ENCODE peak calls at places on chromosome 18, in four cellular contexts. One of them, this sample, is unnamed.

GRCh38 chr18:75984853-75985252 is 510.2 kb downstream of the ZNF516 start:
- DNase-seq in H7: no peak
- DNase-seq in activated T-cell treated with anti-CD3 and anti-CD28 coated beads, Interleukin-2, amount 50 U/mL, for 24 hours: no peak
- DNase-seq in naive B cell: no peak
- DNase-seq in this sample: no peak

GRCh38 chr18:9736942-9737813 is 29.1 kb downstream of the RAB31 start:
- DNase-seq in H7: no peak
- DNase-seq in activated T-cell treated with anti-CD3 and anti-CD28 coated beads, Interleukin-2, amount 50 U/mL, for 24 hours: no peak
- DNase-seq in naive B cell: no peak
- DNase-seq in this sample: no peak

GRCh38 chr18:63454497-63454896 is 22.3 kb upstream of the SERPINB5 start:
- DNase-seq in H7: no peak
- DNase-seq in activated T-cell treated with anti-CD3 and anti-CD28 coated beads, Interleukin-2, amount 50 U/mL, for 24 hours: no peak
- DNase-seq in naive B cell: no peak
- DNase-seq in this sample: no peak

GRCh38 chr18:22428672-22429071 is 11.0 kb upstream of the CTAGE1 start:
- DNase-seq in H7: no peak
- DNase-seq in activated T-cell treated with anti-CD3 and anti-CD28 coated beads, Interleukin-2, amount 50 U/mL, for 24 hours: no peak
- DNase-seq in naive B cell: no peak
- DNase-seq in this sample: no peak

GRCh38 chr18:50143891-50144290 is 51.1 kb downstream of the MYO5B start:
- DNase-seq in H7: no peak
- DNase-seq in activated T-cell treated with anti-CD3 and anti-CD28 coated beads, Interleukin-2, amount 50 U/mL, for 24 hours: no peak
- DNase-seq in naive B cell: no peak
- DNase-seq in this sample: no peak

GRCh38 chr18:75530548-75531211 is 103.2 kb upstream of the SMIM21 start:
- DNase-seq in H7: no peak
- DNase-seq in activated T-cell treated with anti-CD3 and anti-CD28 coated beads, Interleukin-2, amount 50 U/mL, for 24 hours: no peak
- DNase-seq in naive B cell: no peak
- DNase-seq in this sample: no peak

GRCh38 chr18:74114206-74114605 is 33.4 kb downstream of the FBXO15 start:
- DNase-seq in H7: no peak
- DNase-seq in activated T-cell treated with anti-CD3 and anti-CD28 coated beads, Interleukin-2, amount 50 U/mL, for 24 hours: no peak
- DNase-seq in naive B cell: no peak
- DNase-seq in this sample: no peak

GRCh38 chr18:10140928-10141327 is 227.1 kb downstream of the VAPA start:
- DNase-seq in H7: no peak
- DNase-seq in activated T-cell treated with anti-CD3 and anti-CD28 coated beads, Interleukin-2, amount 50 U/mL, for 24 hours: no peak
- DNase-seq in naive B cell: no peak
- DNase-seq in this sample: no peak

GRCh38 chr18:23249348-23249747 is 114.1 kb downstream of the CABLES1 start:
- DNase-seq in H7: no peak
- DNase-seq in activated T-cell treated with anti-CD3 and anti-CD28 coated beads, Interleukin-2, amount 50 U/mL, for 24 hours: no peak
- DNase-seq in naive B cell: no peak
- DNase-seq in this sample: no peak

GRCh38 chr18:66792466-66792865 is 188.6 kb upstream of the CDH19 start:
- DNase-seq in H7: no peak
- DNase-seq in activated T-cell treated with anti-CD3 and anti-CD28 coated beads, Interleukin-2, amount 50 U/mL, for 24 hours: no peak
- DNase-seq in naive B cell: no peak
- DNase-seq in this sample: no peak

GRCh38 chr18:48739266-48740067 is 200.6 kb downstream of the CTIF start:
- DNase-seq in H7: no peak
- DNase-seq in activated T-cell treated with anti-CD3 and anti-CD28 coated beads, Interleukin-2, amount 50 U/mL, for 24 hours: no peak
- DNase-seq in naive B cell: no peak
- DNase-seq in this sample: no peak

GRCh38 chr18:6729247-6730091 is at the start of gene ARHGAP28:
- DNase-seq in H7: peak
- DNase-seq in activated T-cell treated with anti-CD3 and anti-CD28 coated beads, Interleukin-2, amount 50 U/mL, for 24 hours: no peak
- DNase-seq in naive B cell: no peak
- DNase-seq in this sample: peak

GRCh38 chr18:56869189-56869777 is 218.1 kb downstream of the WDR7 start:
- DNase-seq in H7: no peak
- DNase-seq in activated T-cell treated with anti-CD3 and anti-CD28 coated beads, Interleukin-2, amount 50 U/mL, for 24 hours: no peak
- DNase-seq in naive B cell: peak
- DNase-seq in this sample: no peak

GRCh38 chr18:31740180-31740579 is 20.5 kb downstream of the SLC25A52 start:
- DNase-seq in H7: no peak
- DNase-seq in activated T-cell treated with anti-CD3 and anti-CD28 coated beads, Interleukin-2, amount 50 U/mL, for 24 hours: no peak
- DNase-seq in naive B cell: no peak
- DNase-seq in this sample: peak

GRCh38 chr18:55253814-55254213 is 294.6 kb upstream of the CCDC68 start:
- DNase-seq in H7: no peak
- DNase-seq in activated T-cell treated with anti-CD3 and anti-CD28 coated beads, Interleukin-2, amount 50 U/mL, for 24 hours: no peak
- DNase-seq in naive B cell: no peak
- DNase-seq in this sample: no peak

GRCh38 chr18:61951396-61951795 is 58.6 kb upstream of the RNF152 start:
- DNase-seq in H7: no peak
- DNase-seq in activated T-cell treated with anti-CD3 and anti-CD28 coated beads, Interleukin-2, amount 50 U/mL, for 24 hours: no peak
- DNase-seq in naive B cell: no peak
- DNase-seq in this sample: no peak

GRCh38 chr18:13265901-13266207 is 47.3 kb downstream of the LDLRAD4 start:
- DNase-seq in H7: no peak
- DNase-seq in activated T-cell treated with anti-CD3 and anti-CD28 coated beads, Interleukin-2, amount 50 U/mL, for 24 hours: no peak
- DNase-seq in naive B cell: no peak
- DNase-seq in this sample: no peak

GRCh38 chr18:23964282-23965238 is 50.0 kb upstream of the TTC39C start:
- DNase-seq in H7: no peak
- DNase-seq in activated T-cell treated with anti-CD3 and anti-CD28 coated beads, Interleukin-2, amount 50 U/mL, for 24 hours: peak
- DNase-seq in naive B cell: no peak
- DNase-seq in this sample: no peak

GRCh38 chr18:10381516-10381915 is 72.9 kb upstream of the APCDD1 start:
- DNase-seq in H7: no peak
- DNase-seq in activated T-cell treated with anti-CD3 and anti-CD28 coated beads, Interleukin-2, amount 50 U/mL, for 24 hours: no peak
- DNase-seq in naive B cell: no peak
- DNase-seq in this sample: no peak

GRCh38 chr18:79400091-79400590 is 4.4 kb downstream of the NFATC1 start:
- DNase-seq in H7: peak
- DNase-seq in activated T-cell treated with anti-CD3 and anti-CD28 coated beads, Interleukin-2, amount 50 U/mL, for 24 hours: peak
- DNase-seq in naive B cell: peak
- DNase-seq in this sample: no peak

GRCh38 chr18:13560306-13560705 is 166.1 kb downstream of the FAM210A start:
- DNase-seq in H7: no peak
- DNase-seq in activated T-cell treated with anti-CD3 and anti-CD28 coated beads, Interleukin-2, amount 50 U/mL, for 24 hours: no peak
- DNase-seq in naive B cell: no peak
- DNase-seq in this sample: no peak

This sample was measured in H9.